ENCODE peak calls at places on chromosomes 4 and X, in eight cellular contexts. One of them, this sample, is unnamed.

GRCh38 chr4:128220286-128221235 is 67.1 kb downstream of the PGRMC2 start:
- DNase-seq in left ventricle myocardium superior: no peak
- DNase-seq in lower lobe of right lung: no peak
- DNase-seq in BE2C: no peak
- DNase-seq in EL: peak
- DNase-seq in iris pigment epithelial cell: peak
- DNase-seq in skeletal muscle cell: no peak
- DNase-seq in HS-5: peak
- DNase-seq in this sample: peak

GRCh38 chr4:78569291-78569821 is 17.8 kb downstream of the ANXA3 start:
- DNase-seq in iris pigment epithelial cell: peak
- DNase-seq in EL: peak
- DNase-seq in BE2C: no peak
- DNase-seq in lower lobe of right lung: no peak
- DNase-seq in left ventricle myocardium superior: no peak
- DNase-seq in HS-5: peak
- DNase-seq in skeletal muscle cell: no peak
- DNase-seq in this sample: peak

GRCh38 chr4:95761871-95762270 is 78.0 kb upstream of the PDHA2 start:
- DNase-seq in lower lobe of right lung: no peak
- DNase-seq in left ventricle myocardium superior: no peak
- DNase-seq in HS-5: no peak
- DNase-seq in iris pigment epithelial cell: peak
- DNase-seq in BE2C: no peak
- DNase-seq in skeletal muscle cell: no peak
- DNase-seq in EL: no peak
- DNase-seq in this sample: no peak

GRCh38 chr4:2260336-2261109 is 1.4 kb downstream of the MXD4 start:
- DNase-seq in lower lobe of right lung: peak
- DNase-seq in BE2C: peak
- DNase-seq in skeletal muscle cell: no peak
- DNase-seq in iris pigment epithelial cell: no peak
- DNase-seq in HS-5: no peak
- DNase-seq in left ventricle myocardium superior: peak
- DNase-seq in EL: no peak
- DNase-seq in this sample: no peak

GRCh38 chr4:25792200-25792791 is 70.5 kb downstream of the SEL1L3 start:
- DNase-seq in left ventricle myocardium superior: no peak
- DNase-seq in skeletal muscle cell: no peak
- DNase-seq in BE2C: peak
- DNase-seq in lower lobe of right lung: no peak
- DNase-seq in iris pigment epithelial cell: no peak
- DNase-seq in HS-5: no peak
- DNase-seq in EL: no peak
- DNase-seq in this sample: no peak

GRCh38 chr4:65954416-65954815 is 284.1 kb upstream of the EPHA5 start:
- DNase-seq in left ventricle myocardium superior: no peak
- DNase-seq in HS-5: no peak
- DNase-seq in BE2C: no peak
- DNase-seq in lower lobe of right lung: no peak
- DNase-seq in iris pigment epithelial cell: peak
- DNase-seq in skeletal muscle cell: no peak
- DNase-seq in EL: no peak
- DNase-seq in this sample: no peak

GRCh38 chr4:23746672-23747071 is 143.2 kb downstream of the PPARGC1A start:
- DNase-seq in EL: no peak
- DNase-seq in iris pigment epithelial cell: no peak
- DNase-seq in left ventricle myocardium superior: no peak
- DNase-seq in HS-5: no peak
- DNase-seq in skeletal muscle cell: no peak
- DNase-seq in lower lobe of right lung: no peak
- DNase-seq in BE2C: no peak
- DNase-seq in this sample: no peak

GRCh38 chrX:40151211-40152172 is 53.7 kb upstream of the BCOR start:
- DNase-seq in skeletal muscle cell: no peak
- DNase-seq in iris pigment epithelial cell: peak
- DNase-seq in left ventricle myocardium superior: no peak
- DNase-seq in lower lobe of right lung: peak
- DNase-seq in BE2C: no peak
- DNase-seq in HS-5: no peak
- DNase-seq in EL: no peak
- DNase-seq in this sample: no peak

GRCh38 chr4:143531773-143532491 is 18.4 kb downstream of the SMARCA5 start:
- DNase-seq in EL: peak
- DNase-seq in iris pigment epithelial cell: peak
- DNase-seq in lower lobe of right lung: no peak
- DNase-seq in left ventricle myocardium superior: no peak
- DNase-seq in BE2C: no peak
- DNase-seq in skeletal muscle cell: no peak
- DNase-seq in HS-5: no peak
- DNase-seq in this sample: peak

This sample was measured in fibroblast of lung.